ENCODE peak calls at places on chromosomes 16 and 17, in eight cellular contexts. A is heart right ventricle, C is left ventricle myocardium inferior, T is HFF-Myc, X is AG04450, L is lower lobe of right lung, E is heart left ventricle, I is dorsolateral prefrontal cortex. V is an unnamed sample.

GRCh38 chr16:47779201-47780016 is 318.3 kb downstream of the PHKB start:
- DNase-seq in A (peak), C (no peak), T (no peak), X (no peak), L (no peak), E (no peak), I (peak), V (no peak)

GRCh38 chr17:8918811-8919210 is 46.7 kb downstream of the PIK3R5 start:
- DNase-seq in A (no peak), C (no peak), T (no peak), X (no peak), L (no peak), E (no peak), I (no peak), V (no peak)

GRCh38 chr16:3509470-3509928 is 8.7 kb downstream of the CLUAP1 start:
- DNase-seq in A (no peak), C (no peak), T (no peak), X (no peak), L (no peak), E (no peak), I (no peak), V (peak)

GRCh38 chr17:61072648-61073047 is 327.0 kb upstream of the TBX2 start:
- DNase-seq in A (no peak), C (no peak), T (no peak), X (no peak), L (no peak), E (no peak), I (no peak), V (no peak)

GRCh38 chr17:37527249-37527851 is 37.7 kb downstream of the DUSP14 start:
- DNase-seq in A (no peak), C (no peak), T (no peak), X (peak), L (no peak), E (no peak), I (no peak), V (peak)

GRCh38 chr17:39564201-39564828 is 43.4 kb downstream of the NEUROD2 start:
- DNase-seq in A (no peak), C (no peak), T (no peak), X (no peak), L (no peak), E (no peak), I (no peak), V (no peak)

GRCh38 chr16:85677383-85677967 is 11.3 kb downstream of the GINS2 start:
- DNase-seq in A (no peak), C (no peak), T (no peak), X (no peak), L (peak), E (no peak), I (no peak), V (no peak)

GRCh38 chr17:58516644-58517377 is 2.4 kb upstream of the MTMR4 start:
- DNase-seq in A (no peak), C (no peak), T (no peak), X (no peak), L (no peak), E (no peak), I (no peak), V (no peak)

GRCh38 chr17:68054296-68054900 is 18.9 kb downstream of the KPNA2 start:
- DNase-seq in A (peak), C (peak), T (peak), X (peak), L (no peak), E (no peak), I (no peak), V (peak)

GRCh38 chr16:75235721-75236193 is 15.7 kb downstream of the BCAR1 start:
- DNase-seq in A (peak), C (no peak), T (no peak), X (no peak), L (peak), E (peak), I (no peak), V (no peak)

GRCh38 chr17:56125830-56126819 is 27.1 kb upstream of the ANKFN1 start:
- DNase-seq in A (no peak), C (no peak), T (peak), X (peak), L (no peak), E (no peak), I (no peak), V (peak)

GRCh38 chr16:85846461-85846860 is 47.0 kb downstream of the COX4I1 start:
- DNase-seq in A (no peak), C (no peak), T (no peak), X (no peak), L (no peak), E (no peak), I (no peak), V (no peak)

GRCh38 chr17:60594747-60595146 is 5.2 kb upstream of the PPM1D start:
- DNase-seq in A (no peak), C (no peak), T (no peak), X (no peak), L (no peak), E (no peak), I (no peak), V (no peak)

GRCh38 chr17:8015957-8016631 is 13.7 kb downstream of the GUCY2D start:
- DNase-seq in A (no peak), C (no peak), T (no peak), X (no peak), L (peak), E (no peak), I (no peak), V (peak)

GRCh38 chr17:5078106-5079028 is at the start of gene ZFP3:
- DNase-seq in A (peak), C (peak), T (peak), X (peak), L (peak), E (peak), I (peak), V (peak)
- H3K4me3 ChIP-seq in A (peak), C (peak), T (peak), X (peak), L (peak), E (peak), I (peak), V (peak)

GRCh38 chr17:15446036-15446435 is 21.4 kb downstream of the CDRT4 start:
- DNase-seq in A (no peak), C (no peak), T (no peak), X (no peak), L (no peak), E (no peak), I (no peak), V (no peak)
- TF ChIP-seq CTCF in A (no peak), C (no peak), T (peak), X (no peak), L (no peak), E (no peak), I (no peak), V (no peak)

DNA sequence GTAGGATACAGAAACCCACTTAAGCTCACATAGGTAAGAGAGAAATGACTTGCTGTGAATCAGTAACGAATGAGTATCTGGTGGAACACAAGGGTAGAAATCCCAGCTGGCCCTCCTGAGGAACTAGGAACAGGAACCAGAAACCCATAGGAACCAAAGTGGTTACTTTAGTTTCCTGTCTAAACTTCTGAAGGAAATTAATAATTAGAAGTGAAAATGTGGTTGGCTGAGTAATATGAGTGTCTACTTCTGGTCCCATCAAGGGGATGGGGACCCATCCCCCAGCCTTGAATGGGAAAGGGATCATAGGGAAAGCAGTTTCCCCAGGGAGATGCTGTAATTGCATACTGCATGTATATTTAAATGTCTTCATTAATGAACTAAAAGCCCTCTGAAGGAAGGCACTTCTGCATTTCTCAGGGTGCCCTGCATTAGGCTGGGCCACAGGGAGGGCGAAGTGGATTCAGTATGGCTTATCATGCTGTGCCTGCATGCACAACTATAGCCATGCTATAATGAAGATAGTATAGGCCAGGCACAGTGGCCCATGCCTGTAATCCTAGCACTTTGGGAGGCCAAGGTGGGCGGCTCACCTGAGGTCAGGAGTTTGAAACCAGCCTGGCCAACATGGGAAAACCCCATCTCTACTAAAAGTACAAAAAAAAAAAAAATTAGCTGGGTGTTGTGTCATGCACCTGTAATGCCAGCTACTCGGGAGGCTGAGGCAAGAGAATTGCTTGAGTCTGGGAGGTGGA is 45.6 kb downstream of the CYB5B start:
- DNase-seq in A (no peak), C (no peak), T (no peak), X (no peak), L (no peak), E (no peak), I (no peak), V (no peak)
- H3K4me3 ChIP-seq in A (no peak), C (no peak), T (no peak), X (no peak), L (no peak), E (no peak), I (no peak), V (no peak)

GRCh38 chr16:57908409-57908987 is 62.4 kb downstream of the CNGB1 start:
- DNase-seq in A (no peak), C (no peak), T (no peak), X (no peak), L (no peak), E (no peak), I (no peak), V (no peak)

GRCh38 chr16:57903656-57904055 is 67.3 kb downstream of the CNGB1 start:
- DNase-seq in A (no peak), C (no peak), T (no peak), X (no peak), L (no peak), E (no peak), I (no peak), V (no peak)

GRCh38 chr16:57910726-57911125 is 60.2 kb downstream of the CNGB1 start:
- DNase-seq in A (no peak), C (no peak), T (no peak), X (no peak), L (no peak), E (no peak), I (no peak), V (no peak)

GRCh38 chr16:57904101-57904500 is 66.8 kb downstream of the CNGB1 start:
- DNase-seq in A (no peak), C (no peak), T (no peak), X (no peak), L (no peak), E (no peak), I (no peak), V (no peak)

DNA sequence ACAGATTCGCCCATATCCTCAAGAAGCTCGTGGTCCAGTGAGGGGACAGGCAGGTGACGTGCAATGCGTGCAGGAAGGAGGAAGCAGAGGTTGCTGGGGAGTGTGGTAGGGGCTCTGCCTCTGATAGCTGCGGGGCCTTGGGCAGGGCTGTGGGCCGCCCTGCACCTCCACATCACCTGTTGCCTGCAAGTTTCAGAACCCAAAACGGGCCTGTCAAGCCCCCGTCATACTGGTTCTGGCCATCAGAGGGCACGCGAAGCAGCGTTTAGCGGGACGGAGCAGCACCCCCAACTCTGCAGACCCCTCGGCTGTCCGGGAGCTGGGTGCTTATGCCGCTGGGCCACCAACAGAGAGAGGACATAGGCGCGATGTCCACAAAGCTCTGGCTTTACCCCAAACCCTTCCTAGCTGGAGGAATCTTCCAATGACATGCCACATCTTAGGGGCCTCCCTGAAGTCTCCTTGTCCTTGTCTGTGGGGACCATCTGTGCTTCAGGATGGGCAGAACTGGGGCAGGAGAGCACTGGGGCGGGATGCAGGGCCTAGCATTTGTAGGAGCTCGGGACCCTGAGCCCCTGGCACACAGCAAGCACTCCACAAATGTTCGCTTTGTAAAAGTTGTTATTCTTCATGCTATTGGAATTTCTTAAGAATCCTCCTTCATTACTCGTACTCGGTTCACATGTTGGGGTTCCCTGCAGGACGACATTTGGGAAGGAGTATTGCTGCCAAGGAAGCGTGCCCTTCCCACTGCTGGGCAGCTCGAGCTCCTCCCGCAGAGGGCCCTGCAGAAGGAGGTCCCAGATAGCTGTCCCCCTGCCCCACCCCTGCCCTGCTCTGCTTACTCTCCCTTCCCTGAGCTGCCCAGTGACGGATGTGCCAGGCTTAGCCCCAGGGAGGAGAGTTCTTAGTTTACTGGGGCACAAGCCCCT is 64.3 kb downstream of the CNGB1 start:
- DNase-seq in A (no peak), C (no peak), T (no peak), X (no peak), L (no peak), E (no peak), I (no peak), V (peak)
- TF ChIP-seq CTCF in A (peak), C (peak), T (peak), X (peak), L (peak), E (peak), I (peak), V (peak)

GRCh38 chr17:82424001-82424862 is 5.8 kb upstream of the OGFOD3 start:
- DNase-seq in A (no peak), C (no peak), T (no peak), X (no peak), L (no peak), E (no peak), I (no peak), V (peak)

GRCh38 chr17:82429824-82430223 is 11.4 kb upstream of the OGFOD3 start:
- DNase-seq in A (no peak), C (no peak), T (no peak), X (no peak), L (no peak), E (no peak), I (no peak), V (no peak)

GRCh38 chr17:82424863-82425159 is 6.4 kb upstream of the OGFOD3 start:
- DNase-seq in A (no peak), C (no peak), T (no peak), X (no peak), L (no peak), E (no peak), I (no peak), V (no peak)

GRCh38 chr17:82432017-82432416 is 13.6 kb upstream of the OGFOD3 start:
- DNase-seq in A (no peak), C (no peak), T (no peak), X (no peak), L (no peak), E (no peak), I (no peak), V (no peak)

GRCh38 chr17:82428546-82428945 is 10.2 kb upstream of the OGFOD3 start:
- DNase-seq in A (no peak), C (no peak), T (no peak), X (no peak), L (no peak), E (no peak), I (no peak), V (no peak)
- H3K4me3 ChIP-seq in A (no peak), C (no peak), T (no peak), X (no peak), L (no peak), E (no peak), I (no peak), V (no peak)

DNA sequence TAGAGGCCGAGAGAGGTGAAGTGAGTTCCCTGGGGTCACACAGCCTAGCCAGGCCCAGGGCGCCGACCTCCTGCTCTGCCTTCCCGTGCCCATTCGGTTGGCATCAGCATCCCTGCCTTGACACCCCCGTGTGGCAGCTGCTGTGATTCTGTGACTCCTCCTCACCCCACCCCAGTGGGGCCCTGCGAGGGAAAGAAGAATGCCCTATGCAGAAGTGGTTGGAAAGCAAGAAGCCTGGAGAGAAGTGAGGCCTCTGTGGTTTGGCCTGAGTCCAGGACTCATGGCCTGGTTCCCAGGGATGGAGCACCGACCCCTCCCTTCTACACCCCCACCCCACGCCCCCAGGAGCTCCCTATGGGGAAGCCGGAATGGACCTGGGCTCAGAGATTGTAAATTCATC is 296.2 kb downstream of the SEC14L1 start:
- DNase-seq in A (peak), C (peak), T (no peak), X (peak), L (no peak), E (peak), I (no peak), V (no peak)
- TF ChIP-seq CTCF in A (no peak), C (no peak), T (no peak), X (peak), L (no peak), E (no peak), I (no peak), V (no peak)

GRCh38 chr17:78120537-78120936 is 8.0 kb downstream of the TMC6 start:
- DNase-seq in A (no peak), C (no peak), T (no peak), X (no peak), L (no peak), E (no peak), I (no peak), V (no peak)

GRCh38 chr17:78122991-78123249 is 5.6 kb downstream of the TMC6 start:
- DNase-seq in A (no peak), C (no peak), T (no peak), X (no peak), L (no peak), E (no peak), I (no peak), V (no peak)

GRCh38 chr17:78122221-78122990 is 6.1 kb downstream of the TMC6 start:
- DNase-seq in A (no peak), C (no peak), T (no peak), X (no peak), L (no peak), E (no peak), I (no peak), V (no peak)

GRCh38 chr17:78121801-78122220 is 6.7 kb downstream of the TMC6 start:
- DNase-seq in A (no peak), C (no peak), T (no peak), X (no peak), L (no peak), E (no peak), I (no peak), V (no peak)

GRCh38 chr17:78120971-78121800 is 7.4 kb downstream of the TMC6 start:
- DNase-seq in A (no peak), C (no peak), T (no peak), X (no peak), L (no peak), E (no peak), I (no peak), V (no peak)
- H3K4me3 ChIP-seq in A (no peak), C (no peak), T (no peak), X (no peak), L (peak), E (peak), I (no peak), V (no peak)

GRCh38 chr17:41885733-41886132 is 20.5 kb upstream of the KLHL11 start:
- DNase-seq in A (no peak), C (no peak), T (no peak), X (no peak), L (no peak), E (no peak), I (no peak), V (no peak)
- TF ChIP-seq CTCF in A (peak), C (peak), T (peak), X (peak), L (no peak), E (peak), I (peak), V (peak)

DNA sequence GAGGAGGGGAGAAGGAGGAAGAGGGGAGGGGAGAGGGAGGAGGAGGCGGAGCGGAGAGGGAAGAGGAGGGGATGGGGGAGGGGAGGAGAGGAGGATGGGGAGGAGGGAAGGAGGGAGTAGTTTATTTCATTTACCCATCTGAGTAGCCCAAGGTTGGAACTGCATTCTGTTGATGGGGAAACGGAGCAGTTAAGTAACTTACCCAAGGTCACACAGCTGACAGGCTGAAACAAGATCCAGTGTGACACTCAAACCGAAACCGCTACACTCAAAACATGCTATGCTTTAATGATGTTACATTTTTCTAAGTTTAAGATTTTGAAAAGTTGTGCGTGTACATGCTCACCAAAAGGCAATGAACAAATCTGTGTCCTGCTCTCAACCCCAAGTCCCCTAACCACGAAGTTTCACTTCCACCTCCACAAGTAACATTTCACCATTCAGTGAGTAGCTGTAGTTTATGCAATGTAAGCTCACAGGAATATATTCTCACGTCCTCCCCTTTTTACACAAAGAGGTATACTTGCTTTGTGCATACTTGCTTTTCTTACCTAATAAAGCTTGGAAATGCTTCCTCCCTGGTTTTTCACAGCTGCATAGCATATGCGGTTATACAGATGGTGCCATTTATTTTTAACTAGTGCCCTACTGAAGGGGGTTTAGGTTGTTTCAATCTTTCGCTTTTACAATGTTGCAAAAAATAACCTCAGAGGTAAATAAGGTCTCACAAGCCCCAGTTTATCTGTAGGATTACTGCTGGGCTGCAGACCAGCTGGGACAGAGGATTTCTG is 275.3 kb downstream of the PARN start:
- DNase-seq in A (no peak), C (no peak), T (no peak), X (no peak), L (no peak), E (no peak), I (no peak), V (no peak)
- H3K4me3 ChIP-seq in A (no peak), C (no peak), T (peak), X (no peak), L (peak), E (peak), I (no peak), V (no peak)

DNA sequence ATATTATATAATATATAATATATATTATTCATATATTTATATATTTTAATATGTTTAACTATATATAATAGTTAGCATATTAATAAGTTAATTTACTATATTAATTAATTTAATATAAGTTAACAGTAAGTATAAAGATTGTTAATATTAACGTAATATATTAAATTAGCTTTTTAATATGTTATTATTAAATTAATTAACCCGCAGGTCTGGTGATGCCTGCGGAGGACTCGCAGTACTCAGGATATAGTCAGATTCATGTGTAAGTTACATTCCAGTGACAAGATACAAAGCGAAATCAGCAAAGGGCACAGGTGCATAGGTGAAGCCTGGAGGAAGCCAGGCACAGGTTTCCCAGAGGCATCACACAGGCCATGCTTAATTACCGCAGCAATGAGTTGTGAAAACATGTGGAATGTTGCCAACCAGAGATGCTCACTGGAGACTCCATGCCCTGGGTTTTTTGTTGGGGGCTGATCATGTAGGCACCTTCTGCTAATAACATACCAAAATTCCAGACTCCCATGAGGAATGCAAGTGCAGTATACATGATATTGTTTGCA is 130.4 kb upstream of the MPHOSPH6 start:
- DNase-seq in A (no peak), C (no peak), T (no peak), X (no peak), L (no peak), E (no peak), I (no peak), V (no peak)
- TF ChIP-seq CTCF in A (no peak), C (no peak), T (no peak), X (no peak), L (no peak), E (no peak), I (no peak), V (no peak)